ENCODE peak calls at places on chromosomes 16 and 17, in eight cellular contexts. One of them, this sample, is unnamed.

GRCh38 chr16:50436271-50436670 is 67.5 kb upstream of the BRD7 start:
- DNase-seq in progenitor cell of endocrine pancreas: no peak
- DNase-seq in iPS-NIHi11: no peak
- DNase-seq in non-pigmented ciliary epithelial cell: no peak
- DNase-seq in colonic mucosa: no peak
- DNase-seq in T follicular helper cell: no peak
- DNase-seq in NCI-H146: no peak
- DNase-seq in NCI-H1092 treated with DMSO at 0.1 percent for 48 hours: no peak
- DNase-seq in this sample: no peak

GRCh38 chr17:1793447-1793806 is 31.6 kb downstream of the SERPINF1 start:
- DNase-seq in progenitor cell of endocrine pancreas: no peak
- DNase-seq in iPS-NIHi11: no peak
- DNase-seq in non-pigmented ciliary epithelial cell: no peak
- DNase-seq in colonic mucosa: no peak
- DNase-seq in T follicular helper cell: no peak
- DNase-seq in NCI-H146: no peak
- DNase-seq in NCI-H1092 treated with DMSO at 0.1 percent for 48 hours: no peak
- DNase-seq in this sample: no peak

GRCh38 chr17:29179232-29180036 is 764 bp downstream of the MYO18A start:
- DNase-seq in progenitor cell of endocrine pancreas: peak
- DNase-seq in iPS-NIHi11: peak
- DNase-seq in non-pigmented ciliary epithelial cell: no peak
- DNase-seq in colonic mucosa: peak
- DNase-seq in T follicular helper cell: no peak
- DNase-seq in NCI-H146: peak
- DNase-seq in NCI-H1092 treated with DMSO at 0.1 percent for 48 hours: peak
- DNase-seq in this sample: no peak

GRCh38 chr16:456891-457483 is 31.5 kb downstream of the RAB11FIP3 start:
- DNase-seq in progenitor cell of endocrine pancreas: no peak
- DNase-seq in iPS-NIHi11: peak
- DNase-seq in non-pigmented ciliary epithelial cell: no peak
- DNase-seq in colonic mucosa: no peak
- DNase-seq in T follicular helper cell: no peak
- DNase-seq in NCI-H146: no peak
- DNase-seq in NCI-H1092 treated with DMSO at 0.1 percent for 48 hours: peak
- DNase-seq in this sample: no peak

GRCh38 chr17:81558115-81558468 is 5.9 kb upstream of the FAAP100 start:
- DNase-seq in progenitor cell of endocrine pancreas: no peak
- DNase-seq in iPS-NIHi11: no peak
- DNase-seq in non-pigmented ciliary epithelial cell: no peak
- DNase-seq in colonic mucosa: no peak
- DNase-seq in T follicular helper cell: no peak
- DNase-seq in NCI-H146: no peak
- DNase-seq in NCI-H1092 treated with DMSO at 0.1 percent for 48 hours: no peak
- DNase-seq in this sample: no peak

GRCh38 chr16:69274699-69275235 is 36.4 kb upstream of the VPS4A start:
- DNase-seq in progenitor cell of endocrine pancreas: no peak
- DNase-seq in iPS-NIHi11: no peak
- DNase-seq in non-pigmented ciliary epithelial cell: no peak
- DNase-seq in colonic mucosa: no peak
- DNase-seq in T follicular helper cell: no peak
- DNase-seq in NCI-H146: no peak
- DNase-seq in NCI-H1092 treated with DMSO at 0.1 percent for 48 hours: no peak
- DNase-seq in this sample: no peak

GRCh38 chr17:17241656-17242055 is 4.7 kb upstream of the FLCN start:
- DNase-seq in progenitor cell of endocrine pancreas: no peak
- DNase-seq in iPS-NIHi11: no peak
- DNase-seq in non-pigmented ciliary epithelial cell: no peak
- DNase-seq in colonic mucosa: no peak
- DNase-seq in T follicular helper cell: no peak
- DNase-seq in NCI-H146: no peak
- DNase-seq in NCI-H1092 treated with DMSO at 0.1 percent for 48 hours: no peak
- DNase-seq in this sample: no peak

GRCh38 chr16:74100405-74101316 is 196.0 kb upstream of the PSMD7 start:
- DNase-seq in progenitor cell of endocrine pancreas: no peak
- DNase-seq in iPS-NIHi11: peak
- DNase-seq in non-pigmented ciliary epithelial cell: no peak
- DNase-seq in colonic mucosa: no peak
- DNase-seq in T follicular helper cell: no peak
- DNase-seq in NCI-H146: peak
- DNase-seq in NCI-H1092 treated with DMSO at 0.1 percent for 48 hours: peak
- DNase-seq in this sample: no peak

GRCh38 chr16:81918927-81919326 is 92.3 kb downstream of the SDR42E1 start:
- DNase-seq in progenitor cell of endocrine pancreas: no peak
- DNase-seq in iPS-NIHi11: no peak
- DNase-seq in non-pigmented ciliary epithelial cell: no peak
- DNase-seq in colonic mucosa: no peak
- DNase-seq in T follicular helper cell: no peak
- DNase-seq in NCI-H146: no peak
- DNase-seq in NCI-H1092 treated with DMSO at 0.1 percent for 48 hours: no peak
- DNase-seq in this sample: no peak

GRCh38 chr16:23651943-23652468 is 10.7 kb downstream of the DCTN5 start:
- DNase-seq in progenitor cell of endocrine pancreas: no peak
- DNase-seq in iPS-NIHi11: no peak
- DNase-seq in non-pigmented ciliary epithelial cell: no peak
- DNase-seq in colonic mucosa: no peak
- DNase-seq in T follicular helper cell: no peak
- DNase-seq in NCI-H146: no peak
- DNase-seq in NCI-H1092 treated with DMSO at 0.1 percent for 48 hours: no peak
- DNase-seq in this sample: no peak

GRCh38 chr16:30185683-30186421 is 2.5 kb downstream of the CORO1A start:
- DNase-seq in progenitor cell of endocrine pancreas: no peak
- DNase-seq in iPS-NIHi11: no peak
- DNase-seq in non-pigmented ciliary epithelial cell: no peak
- DNase-seq in colonic mucosa: peak
- DNase-seq in T follicular helper cell: peak
- DNase-seq in NCI-H146: no peak
- DNase-seq in NCI-H1092 treated with DMSO at 0.1 percent for 48 hours: no peak
- DNase-seq in this sample: peak

GRCh38 chr16:35405547-35405946 is 1946.1 kb downstream of the TP53TG3F start:
- DNase-seq in progenitor cell of endocrine pancreas: no peak
- DNase-seq in iPS-NIHi11: no peak
- DNase-seq in non-pigmented ciliary epithelial cell: no peak
- DNase-seq in colonic mucosa: no peak
- DNase-seq in T follicular helper cell: no peak
- DNase-seq in NCI-H146: no peak
- DNase-seq in NCI-H1092 treated with DMSO at 0.1 percent for 48 hours: no peak
- DNase-seq in this sample: no peak

GRCh38 chr17:7988750-7989178 is 13.7 kb upstream of the GUCY2D start:
- DNase-seq in progenitor cell of endocrine pancreas: no peak
- DNase-seq in iPS-NIHi11: no peak
- DNase-seq in non-pigmented ciliary epithelial cell: peak
- DNase-seq in colonic mucosa: peak
- DNase-seq in T follicular helper cell: peak
- DNase-seq in NCI-H146: peak
- DNase-seq in NCI-H1092 treated with DMSO at 0.1 percent for 48 hours: peak
- DNase-seq in this sample: no peak

GRCh38 chr17:37413875-37414519 is 7.3 kb downstream of the TADA2A start:
- DNase-seq in progenitor cell of endocrine pancreas: no peak
- DNase-seq in iPS-NIHi11: no peak
- DNase-seq in non-pigmented ciliary epithelial cell: no peak
- DNase-seq in colonic mucosa: no peak
- DNase-seq in T follicular helper cell: no peak
- DNase-seq in NCI-H146: no peak
- DNase-seq in NCI-H1092 treated with DMSO at 0.1 percent for 48 hours: no peak
- DNase-seq in this sample: no peak

GRCh38 chr17:21218101-21218500 is 4.1 kb upstream of the TMEM11 start:
- DNase-seq in progenitor cell of endocrine pancreas: no peak
- DNase-seq in iPS-NIHi11: no peak
- DNase-seq in non-pigmented ciliary epithelial cell: no peak
- DNase-seq in colonic mucosa: no peak
- DNase-seq in T follicular helper cell: no peak
- DNase-seq in NCI-H146: no peak
- DNase-seq in NCI-H1092 treated with DMSO at 0.1 percent for 48 hours: no peak
- DNase-seq in this sample: no peak

GRCh38 chr17:35866356-35866950 is 2.2 kb downstream of the HEATR9 start:
- DNase-seq in progenitor cell of endocrine pancreas: no peak
- DNase-seq in iPS-NIHi11: no peak
- DNase-seq in non-pigmented ciliary epithelial cell: no peak
- DNase-seq in colonic mucosa: no peak
- DNase-seq in T follicular helper cell: no peak
- DNase-seq in NCI-H146: no peak
- DNase-seq in NCI-H1092 treated with DMSO at 0.1 percent for 48 hours: no peak
- DNase-seq in this sample: no peak

GRCh38 chr17:67759355-67760171 is 41.8 kb downstream of the NOL11 start:
- DNase-seq in progenitor cell of endocrine pancreas: no peak
- DNase-seq in iPS-NIHi11: no peak
- DNase-seq in non-pigmented ciliary epithelial cell: no peak
- DNase-seq in colonic mucosa: no peak
- DNase-seq in T follicular helper cell: no peak
- DNase-seq in NCI-H146: no peak
- DNase-seq in NCI-H1092 treated with DMSO at 0.1 percent for 48 hours: no peak
- DNase-seq in this sample: no peak

GRCh38 chr17:73541561-73541981 is 102.7 kb downstream of the SDK2 start:
- DNase-seq in progenitor cell of endocrine pancreas: no peak
- DNase-seq in iPS-NIHi11: no peak
- DNase-seq in non-pigmented ciliary epithelial cell: no peak
- DNase-seq in colonic mucosa: no peak
- DNase-seq in T follicular helper cell: no peak
- DNase-seq in NCI-H146: no peak
- DNase-seq in NCI-H1092 treated with DMSO at 0.1 percent for 48 hours: no peak
- DNase-seq in this sample: no peak

GRCh38 chr17:2377659-2378058 is 23.2 kb downstream of the MNT start:
- DNase-seq in progenitor cell of endocrine pancreas: no peak
- DNase-seq in iPS-NIHi11: no peak
- DNase-seq in non-pigmented ciliary epithelial cell: no peak
- DNase-seq in colonic mucosa: no peak
- DNase-seq in T follicular helper cell: no peak
- DNase-seq in NCI-H146: no peak
- DNase-seq in NCI-H1092 treated with DMSO at 0.1 percent for 48 hours: no peak
- DNase-seq in this sample: no peak

GRCh38 chr17:39593371-39593770 is 14.3 kb downstream of the NEUROD2 start:
- DNase-seq in progenitor cell of endocrine pancreas: no peak
- DNase-seq in iPS-NIHi11: no peak
- DNase-seq in non-pigmented ciliary epithelial cell: no peak
- DNase-seq in colonic mucosa: no peak
- DNase-seq in T follicular helper cell: no peak
- DNase-seq in NCI-H146: no peak
- DNase-seq in NCI-H1092 treated with DMSO at 0.1 percent for 48 hours: no peak
- DNase-seq in this sample: no peak

GRCh38 chr17:38871247-38871991 is 1.6 kb downstream of the LASP1 start:
- DNase-seq in progenitor cell of endocrine pancreas: no peak
- DNase-seq in iPS-NIHi11: no peak
- DNase-seq in non-pigmented ciliary epithelial cell: no peak
- DNase-seq in colonic mucosa: peak
- DNase-seq in T follicular helper cell: peak
- DNase-seq in NCI-H146: peak
- DNase-seq in NCI-H1092 treated with DMSO at 0.1 percent for 48 hours: no peak
- DNase-seq in this sample: peak